ENCODE peak calls at places on chromosomes 11 and 22, in ten cellular contexts. W is amygdala; A is lung microvascular endothelial cell; N is anterior cingulate cortex; M is kidney tubule cell; X is T-helper 2 cell; O is stimulated activated CD8-positive, alpha-beta memory T cell treated with anti-CD3 and anti-CD28 coated beads, Interleukin-12 subunit alpha, Interleukin-12 subunit beta, amount 100 ng/mL, for 4 hours; T is non-pigmented ciliary epithelial cell; Z is CD8-positive, alpha-beta memory T cell; V is GM23338. K is an unnamed sample.

GRCh38 chr11:10498426-10499250 is 42.3 kb downstream of the RNF141 start:
- DNase-seq in Z (no peak), T (no peak), V (no peak), M (no peak), A (no peak), N (no peak), O (no peak), W (no peak), X (no peak), K (no peak)

GRCh38 chr22:36409911-36410756 is 22.4 kb upstream of the MYH9 start:
- DNase-seq in X (peak), T (no peak), W (no peak), Z (peak), M (peak), V (peak), O (peak), A (peak), N (no peak), K (peak)

GRCh38 chr22:29117799-29118477 is 45.1 kb downstream of the KREMEN1 start:
- DNase-seq in W (no peak), N (no peak), O (no peak), Z (no peak), M (no peak), A (no peak), X (no peak), V (no peak), T (no peak), K (peak)

GRCh38 chr11:70014291-70014690 is 63.8 kb upstream of the ANO1 start:
- DNase-seq in N (no peak), X (no peak), W (no peak), T (no peak), Z (no peak), M (no peak), V (no peak), A (no peak), O (no peak), K (no peak)

GRCh38 chr22:44406581-44407403 is 91.2 kb downstream of the RTL6 start:
- DNase-seq in N (no peak), W (no peak), X (no peak), Z (peak), O (no peak), A (no peak), T (no peak), V (peak), M (no peak), K (no peak)

GRCh38 chr11:17392872-17393271 is 4.4 kb upstream of the KCNJ11 start:
- DNase-seq in X (no peak), M (no peak), T (no peak), V (no peak), A (no peak), O (no peak), W (no peak), Z (no peak), N (no peak), K (no peak)

GRCh38 chr11:107689317-107690202 is 22.3 kb downstream of the SLN start:
- DNase-seq in A (peak), Z (peak), W (peak), V (peak), T (no peak), X (peak), O (no peak), N (no peak), M (peak), K (peak)

GRCh38 chr11:1546536-1547466 is 25.3 kb downstream of the DUSP8 start:
- DNase-seq in X (peak), O (peak), T (no peak), Z (peak), N (no peak), M (peak), A (peak), W (no peak), V (peak), K (no peak)

GRCh38 chr11:610146-610801 is 5.5 kb downstream of the IRF7 start:
- DNase-seq in N (no peak), W (no peak), A (no peak), M (no peak), Z (no peak), T (no peak), X (no peak), V (no peak), O (no peak), K (no peak)

GRCh38 chr11:121722431-121723256 is 269.9 kb upstream of the SORL1-AS1 start:
- DNase-seq in Z (no peak), O (no peak), T (peak), X (no peak), A (peak), W (peak), M (peak), N (peak), V (peak), K (peak)

GRCh38 chr11:61769169-61769920 is 16.9 kb downstream of the MYRF start:
- DNase-seq in M (no peak), O (no peak), V (peak), N (no peak), X (no peak), T (peak), Z (no peak), A (no peak), W (no peak), K (no peak)